ENCODE peak calls at places on chromosomes 7 and 10, in four cellular contexts. G, Q, P and I are unnamed samples.

GRCh38 chr10:104666106-104666505 is 25.0 kb downstream of the SORCS3 start:
- DNase-seq in G (no peak), P (no peak), Q (no peak), I (no peak)

GRCh38 chr10:26951650-26952049 is 90.9 kb upstream of the ABI1 start:
- DNase-seq in Q (no peak), G (no peak), P (no peak), I (no peak)

GRCh38 chr10:121926669-121927360 is 1.0 kb downstream of the ATE1 start:
- DNase-seq in P (no peak), Q (peak; percentile 16), G (no peak), I (no peak)

GRCh38 chr7:64959072-64959747 is 31.6 kb downstream of the ZNF117 start:
- DNase-seq in Q (no peak), P (no peak), G (no peak), I (no peak)

GRCh38 chr10:110269641-110270318 is 34.9 kb downstream of the SMNDC1 start:
- DNase-seq in Q (peak; percentile 12), P (no peak), G (peak; percentile 52), I (no peak)

GRCh38 chr10:116653885-116654284 is 33.1 kb downstream of the PNLIPRP2 start:
- DNase-seq in Q (no peak), P (no peak), G (no peak), I (no peak)

GRCh38 chr10:103966671-103967432 is at the start of gene SLK:
- DNase-seq in P (peak; percentile 90), Q (peak; percentile 50), G (peak; percentile 76), I (peak; percentile 71)

GRCh38 chr10:110887560-110887959 is 15.8 kb downstream of the PDCD4 start:
- DNase-seq in G (no peak), P (no peak), Q (no peak), I (no peak)

GRCh38 chr7:66429498-66430163 is 199.1 kb upstream of the KCTD7 start:
- DNase-seq in Q (no peak), G (no peak), P (no peak), I (no peak)

GRCh38 chr7:79051915-79052314 is 401.6 kb downstream of the MAGI2 start:
- DNase-seq in G (no peak), Q (peak; percentile 2), P (no peak), I (no peak)

GRCh38 chr10:111440501-111440900 is 363.7 kb downstream of the ADRA2A start:
- DNase-seq in G (no peak), P (no peak), Q (no peak), I (no peak)

GRCh38 chr10:101446947-101447346 is 93.0 kb downstream of the BTRC start:
- DNase-seq in G (no peak), P (no peak), Q (no peak), I (no peak)

GRCh38 chr7:1326511-1326785 is 93.8 kb downstream of the UNCX start:
- DNase-seq in Q (no peak), P (no peak), G (no peak), I (no peak)

GRCh38 chr7:101386558-101387199 is 24.0 kb downstream of the COL26A1 start:
- DNase-seq in P (peak; percentile 69), Q (no peak), G (no peak), I (no peak)

GRCh38 chr10:22554481-22555182 is 159.7 kb downstream of the PIP4K2A start:
- DNase-seq in Q (peak; percentile 81), G (peak; percentile 73), P (peak; percentile 85), I (peak; percentile 31)

GRCh38 chr10:44766601-44767000 is 144.5 kb upstream of the TMEM72 start:
- DNase-seq in P (no peak), G (no peak), Q (no peak), I (no peak)

GRCh38 chr10:75592888-75593643 is 161.6 kb downstream of the LRMDA start:
- DNase-seq in G (no peak), Q (no peak), P (no peak), I (no peak)

GRCh38 chr7:83643012-83643411 is 5.9 kb downstream of the SEMA3E start:
- DNase-seq in G (no peak), P (no peak), Q (no peak), I (no peak)

GRCh38 chr7:98879198-98879988 is 1.1 kb downstream of the TRRAP start:
- DNase-seq in Q (no peak), G (no peak), P (no peak), I (no peak)

GRCh38 chr7:29342761-29343160 is 148.2 kb downstream of the CHN2 start:
- DNase-seq in P (no peak), G (no peak), Q (no peak), I (no peak)

GRCh38 chr10:114881462-114881861 is 56.5 kb upstream of the TRUB1 start:
- DNase-seq in G (no peak), Q (no peak), P (peak; percentile 79), I (no peak)

GRCh38 chr10:21355591-21356011 is 169.9 kb downstream of the SKIDA1 start:
- DNase-seq in G (no peak), Q (no peak), P (no peak), I (no peak)

GRCh38 chr7:138235207-138235606 is 158.9 kb downstream of the AKR1D1 start:
- DNase-seq in G (no peak), Q (no peak), P (no peak), I (no peak)

GRCh38 chr7:132950685-132951084 is 131.2 kb downstream of the CHCHD3 start:
- DNase-seq in G (no peak), Q (no peak), P (no peak), I (no peak)

GRCh38 chr10:24242562-24242961 is 33.6 kb downstream of the KIAA1217 start:
- DNase-seq in Q (no peak), G (no peak), P (no peak), I (no peak)